ENCODE peak calls at places on chromosomes 6 and 20, in ten cellular contexts. One of them, this sample, is unnamed.

GRCh38 chr6:154154389-154154967 is 115.4 kb downstream of the OPRM1 start:
- DNase-seq in kidney glomerular epithelial cell: peak
- DNase-seq in WTC11: peak
- DNase-seq in fibroblast of mammary gland: peak
- DNase-seq in fibroblast of pulmonary artery: peak
- DNase-seq in right lobe of liver: peak
- DNase-seq in NCI-H1436: peak
- DNase-seq in SW 1271: peak
- DNase-seq in GM10248: peak
- DNase-seq in tibial nerve: peak
- DNase-seq in this sample: no peak

GRCh38 chr20:61738601-61739069 is 327.0 kb downstream of the TAF4 start:
- DNase-seq in kidney glomerular epithelial cell: no peak
- DNase-seq in WTC11: no peak
- DNase-seq in fibroblast of mammary gland: no peak
- DNase-seq in fibroblast of pulmonary artery: no peak
- DNase-seq in right lobe of liver: no peak
- DNase-seq in NCI-H1436: no peak
- DNase-seq in SW 1271: no peak
- DNase-seq in GM10248: no peak
- DNase-seq in tibial nerve: no peak
- DNase-seq in this sample: no peak

GRCh38 chr6:26200918-26201721 is 113.9 kb downstream of the HFE start:
- DNase-seq in kidney glomerular epithelial cell: no peak
- DNase-seq in WTC11: no peak
- DNase-seq in fibroblast of mammary gland: no peak
- DNase-seq in fibroblast of pulmonary artery: no peak
- DNase-seq in right lobe of liver: no peak
- DNase-seq in NCI-H1436: no peak
- DNase-seq in SW 1271: no peak
- DNase-seq in GM10248: no peak
- DNase-seq in tibial nerve: no peak
- DNase-seq in this sample: no peak

GRCh38 chr20:13302647-13303425 is 81.8 kb downstream of the ISM1 start:
- DNase-seq in kidney glomerular epithelial cell: no peak
- DNase-seq in WTC11: peak
- DNase-seq in fibroblast of mammary gland: peak
- DNase-seq in fibroblast of pulmonary artery: peak
- DNase-seq in right lobe of liver: peak
- DNase-seq in NCI-H1436: peak
- DNase-seq in SW 1271: peak
- DNase-seq in GM10248: peak
- DNase-seq in tibial nerve: no peak
- DNase-seq in this sample: no peak

GRCh38 chr6:52925919-52926792 is 16.7 kb upstream of the GSTA3 start:
- DNase-seq in kidney glomerular epithelial cell: no peak
- DNase-seq in WTC11: no peak
- DNase-seq in fibroblast of mammary gland: no peak
- DNase-seq in fibroblast of pulmonary artery: no peak
- DNase-seq in right lobe of liver: no peak
- DNase-seq in NCI-H1436: no peak
- DNase-seq in SW 1271: no peak
- DNase-seq in GM10248: no peak
- DNase-seq in tibial nerve: no peak
- DNase-seq in this sample: no peak

GRCh38 chr6:111871725-111872520 is 1.3 kb downstream of the FYN start:
- DNase-seq in kidney glomerular epithelial cell: no peak
- DNase-seq in WTC11: no peak
- DNase-seq in fibroblast of mammary gland: peak
- DNase-seq in fibroblast of pulmonary artery: peak
- DNase-seq in right lobe of liver: no peak
- DNase-seq in NCI-H1436: no peak
- DNase-seq in SW 1271: peak
- DNase-seq in GM10248: no peak
- DNase-seq in tibial nerve: no peak
- DNase-seq in this sample: no peak

GRCh38 chr6:28357036-28357435 is 7.3 kb downstream of the ZKSCAN3 start:
- DNase-seq in kidney glomerular epithelial cell: no peak
- DNase-seq in WTC11: no peak
- DNase-seq in fibroblast of mammary gland: peak
- DNase-seq in fibroblast of pulmonary artery: peak
- DNase-seq in right lobe of liver: no peak
- DNase-seq in NCI-H1436: no peak
- DNase-seq in SW 1271: no peak
- DNase-seq in GM10248: no peak
- DNase-seq in tibial nerve: no peak
- DNase-seq in this sample: no peak

GRCh38 chr20:36035720-36036119 is 67.3 kb downstream of the CNBD2 start:
- DNase-seq in kidney glomerular epithelial cell: peak
- DNase-seq in WTC11: no peak
- DNase-seq in fibroblast of mammary gland: peak
- DNase-seq in fibroblast of pulmonary artery: no peak
- DNase-seq in right lobe of liver: no peak
- DNase-seq in NCI-H1436: no peak
- DNase-seq in SW 1271: no peak
- DNase-seq in GM10248: no peak
- DNase-seq in tibial nerve: no peak
- DNase-seq in this sample: no peak

GRCh38 chr20:22824077-22824476 is 211.0 kb upstream of the SSTR4 start:
- DNase-seq in kidney glomerular epithelial cell: no peak
- DNase-seq in WTC11: no peak
- DNase-seq in fibroblast of mammary gland: peak
- DNase-seq in fibroblast of pulmonary artery: peak
- DNase-seq in right lobe of liver: no peak
- DNase-seq in NCI-H1436: no peak
- DNase-seq in SW 1271: no peak
- DNase-seq in GM10248: no peak
- DNase-seq in tibial nerve: no peak
- DNase-seq in this sample: no peak

GRCh38 chr20:33992145-33992922 is 1.4 kb upstream of the RALY start:
- DNase-seq in kidney glomerular epithelial cell: peak
- DNase-seq in WTC11: no peak
- DNase-seq in fibroblast of mammary gland: peak
- DNase-seq in fibroblast of pulmonary artery: no peak
- DNase-seq in right lobe of liver: no peak
- DNase-seq in NCI-H1436: no peak
- DNase-seq in SW 1271: no peak
- DNase-seq in GM10248: no peak
- DNase-seq in tibial nerve: no peak
- DNase-seq in this sample: no peak

GRCh38 chr20:6162239-6162638 is 39.4 kb upstream of the FERMT1 start:
- DNase-seq in kidney glomerular epithelial cell: peak
- DNase-seq in WTC11: no peak
- DNase-seq in fibroblast of mammary gland: peak
- DNase-seq in fibroblast of pulmonary artery: peak
- DNase-seq in right lobe of liver: peak
- DNase-seq in NCI-H1436: no peak
- DNase-seq in SW 1271: no peak
- DNase-seq in GM10248: no peak
- DNase-seq in tibial nerve: peak
- DNase-seq in this sample: no peak

GRCh38 chr6:159966339-159966738 is 2.5 kb upstream of the IGF2R start:
- DNase-seq in kidney glomerular epithelial cell: no peak
- DNase-seq in WTC11: no peak
- DNase-seq in fibroblast of mammary gland: no peak
- DNase-seq in fibroblast of pulmonary artery: no peak
- DNase-seq in right lobe of liver: no peak
- DNase-seq in NCI-H1436: no peak
- DNase-seq in SW 1271: no peak
- DNase-seq in GM10248: no peak
- DNase-seq in tibial nerve: no peak
- DNase-seq in this sample: no peak

GRCh38 chr20:20465259-20465658 is 97.4 kb downstream of the INSM1 start:
- DNase-seq in kidney glomerular epithelial cell: no peak
- DNase-seq in WTC11: peak
- DNase-seq in fibroblast of mammary gland: peak
- DNase-seq in fibroblast of pulmonary artery: no peak
- DNase-seq in right lobe of liver: no peak
- DNase-seq in NCI-H1436: no peak
- DNase-seq in SW 1271: no peak
- DNase-seq in GM10248: no peak
- DNase-seq in tibial nerve: no peak
- DNase-seq in this sample: no peak

GRCh38 chr20:50957798-50958732 is at the start of gene DPM1:
- DNase-seq in kidney glomerular epithelial cell: peak
- DNase-seq in WTC11: peak
- DNase-seq in fibroblast of mammary gland: peak
- DNase-seq in fibroblast of pulmonary artery: peak
- DNase-seq in right lobe of liver: peak
- DNase-seq in NCI-H1436: peak
- DNase-seq in SW 1271: peak
- DNase-seq in GM10248: peak
- DNase-seq in tibial nerve: peak
- DNase-seq in this sample: peak

This sample was measured in upper lobe of right lung.